ENCODE peak calls at places on chromosome 4, in nine cellular contexts. One of them, this sample, is unnamed.

GRCh38 chr4:113325876-113326615 is 276.6 kb downstream of the ANK2 start:
- DNase-seq in nephron progenitor cell: no peak
- DNase-seq in left ventricle myocardium inferior: no peak
- DNase-seq in MCF 10A: peak
- DNase-seq in neural crest cell: no peak
- DNase-seq in CD8-positive, alpha-beta T cell: no peak
- DNase-seq in testis: no peak
- DNase-seq in HFF-Myc: no peak
- DNase-seq in prostate gland: no peak
- DNase-seq in this sample: peak

GRCh38 chr4:99087887-99088484 is 602 bp downstream of the ADH5 start:
- DNase-seq in nephron progenitor cell: no peak
- DNase-seq in left ventricle myocardium inferior: peak
- DNase-seq in MCF 10A: peak
- DNase-seq in neural crest cell: peak
- DNase-seq in CD8-positive, alpha-beta T cell: no peak
- DNase-seq in testis: peak
- DNase-seq in HFF-Myc: no peak
- DNase-seq in prostate gland: peak
- DNase-seq in this sample: peak

GRCh38 chr4:54683616-54684346 is 26.0 kb downstream of the KIT start:
- DNase-seq in nephron progenitor cell: no peak
- DNase-seq in left ventricle myocardium inferior: no peak
- DNase-seq in MCF 10A: peak
- DNase-seq in neural crest cell: no peak
- DNase-seq in CD8-positive, alpha-beta T cell: peak
- DNase-seq in testis: no peak
- DNase-seq in HFF-Myc: no peak
- DNase-seq in prostate gland: no peak
- DNase-seq in this sample: peak

GRCh38 chr4:86825511-86825910 is 23.7 kb downstream of the SLC10A6 start:
- DNase-seq in nephron progenitor cell: no peak
- DNase-seq in left ventricle myocardium inferior: no peak
- DNase-seq in MCF 10A: no peak
- DNase-seq in neural crest cell: no peak
- DNase-seq in CD8-positive, alpha-beta T cell: no peak
- DNase-seq in testis: no peak
- DNase-seq in HFF-Myc: no peak
- DNase-seq in prostate gland: no peak
- DNase-seq in this sample: peak

GRCh38 chr4:26116057-26116456 is 202.0 kb downstream of the SMIM20 start:
- DNase-seq in nephron progenitor cell: no peak
- DNase-seq in left ventricle myocardium inferior: no peak
- DNase-seq in MCF 10A: no peak
- DNase-seq in neural crest cell: no peak
- DNase-seq in CD8-positive, alpha-beta T cell: no peak
- DNase-seq in testis: no peak
- DNase-seq in HFF-Myc: no peak
- DNase-seq in prostate gland: no peak
- DNase-seq in this sample: peak

GRCh38 chr4:153464068-153464467 is 2.1 kb upstream of the TMEM131L start:
- DNase-seq in nephron progenitor cell: no peak
- DNase-seq in left ventricle myocardium inferior: no peak
- DNase-seq in MCF 10A: no peak
- DNase-seq in neural crest cell: no peak
- DNase-seq in CD8-positive, alpha-beta T cell: no peak
- DNase-seq in testis: no peak
- DNase-seq in HFF-Myc: no peak
- DNase-seq in prostate gland: no peak
- DNase-seq in this sample: no peak

GRCh38 chr4:54318904-54319303 is 89.8 kb downstream of the PDGFRA start:
- DNase-seq in nephron progenitor cell: peak
- DNase-seq in left ventricle myocardium inferior: no peak
- DNase-seq in MCF 10A: peak
- DNase-seq in neural crest cell: peak
- DNase-seq in CD8-positive, alpha-beta T cell: no peak
- DNase-seq in testis: peak
- DNase-seq in HFF-Myc: peak
- DNase-seq in prostate gland: no peak
- DNase-seq in this sample: peak

GRCh38 chr4:126271266-126271665 is 956.5 kb downstream of the FAT4 start:
- DNase-seq in nephron progenitor cell: no peak
- DNase-seq in left ventricle myocardium inferior: no peak
- DNase-seq in MCF 10A: no peak
- DNase-seq in neural crest cell: no peak
- DNase-seq in CD8-positive, alpha-beta T cell: no peak
- DNase-seq in testis: no peak
- DNase-seq in HFF-Myc: no peak
- DNase-seq in prostate gland: no peak
- DNase-seq in this sample: peak

GRCh38 chr4:8912506-8912905 is 40.9 kb upstream of the HMX1 start:
- DNase-seq in nephron progenitor cell: no peak
- DNase-seq in left ventricle myocardium inferior: no peak
- DNase-seq in MCF 10A: no peak
- DNase-seq in neural crest cell: no peak
- DNase-seq in CD8-positive, alpha-beta T cell: no peak
- DNase-seq in testis: peak
- DNase-seq in HFF-Myc: no peak
- DNase-seq in prostate gland: no peak
- DNase-seq in this sample: no peak

GRCh38 chr4:110198472-110199419 is at the start of gene ELOVL6:
- DNase-seq in nephron progenitor cell: peak
- DNase-seq in left ventricle myocardium inferior: peak
- DNase-seq in MCF 10A: peak
- DNase-seq in neural crest cell: peak
- DNase-seq in CD8-positive, alpha-beta T cell: peak
- DNase-seq in testis: peak
- DNase-seq in HFF-Myc: peak
- DNase-seq in prostate gland: peak
- DNase-seq in this sample: peak

GRCh38 chr4:148239406-148239805 is 202.8 kb downstream of the NR3C2 start:
- DNase-seq in nephron progenitor cell: no peak
- DNase-seq in left ventricle myocardium inferior: no peak
- DNase-seq in MCF 10A: peak
- DNase-seq in neural crest cell: no peak
- DNase-seq in CD8-positive, alpha-beta T cell: peak
- DNase-seq in testis: no peak
- DNase-seq in HFF-Myc: no peak
- DNase-seq in prostate gland: no peak
- DNase-seq in this sample: no peak

DNA sequence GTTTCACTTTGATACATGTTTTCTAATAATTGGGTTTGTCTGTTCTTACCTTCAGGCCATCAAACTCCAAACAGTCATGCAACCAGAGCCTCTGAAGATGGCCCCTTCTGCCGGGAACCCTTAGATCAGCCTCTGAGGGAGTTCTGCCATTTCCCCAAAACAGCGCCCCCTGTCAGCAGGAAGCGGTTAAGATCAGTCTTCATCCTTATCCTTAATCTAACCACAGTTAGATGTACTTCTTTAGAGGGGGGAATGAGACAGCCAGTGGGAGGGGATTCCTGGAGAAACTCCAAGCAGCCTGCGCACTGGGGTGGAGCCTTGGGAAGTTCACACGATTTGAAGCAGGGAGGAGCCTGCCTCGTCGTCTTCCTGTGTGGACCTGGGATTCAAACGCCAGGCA is 185.4 kb downstream of the INPP4B start:
- DNase-seq in nephron progenitor cell: no peak
- DNase-seq in left ventricle myocardium inferior: no peak
- DNase-seq in MCF 10A: no peak
- DNase-seq in neural crest cell: no peak
- DNase-seq in CD8-positive, alpha-beta T cell: no peak
- DNase-seq in testis: peak
- DNase-seq in HFF-Myc: no peak
- DNase-seq in prostate gland: no peak
- DNase-seq in this sample: no peak
- TF ChIP-seq CTCF in nephron progenitor cell: no peak
- TF ChIP-seq CTCF in left ventricle myocardium inferior: no peak
- TF ChIP-seq CTCF in MCF 10A: no peak
- TF ChIP-seq CTCF in neural crest cell: peak
- TF ChIP-seq CTCF in CD8-positive, alpha-beta T cell: no peak
- TF ChIP-seq CTCF in testis: no peak
- TF ChIP-seq CTCF in HFF-Myc: peak
- TF ChIP-seq CTCF in prostate gland: no peak
- TF ChIP-seq CTCF in this sample: no peak

GRCh38 chr4:188372856-188373255 is 233.6 kb downstream of the TRIML1 start:
- DNase-seq in nephron progenitor cell: no peak
- DNase-seq in left ventricle myocardium inferior: no peak
- DNase-seq in MCF 10A: peak
- DNase-seq in neural crest cell: no peak
- DNase-seq in CD8-positive, alpha-beta T cell: no peak
- DNase-seq in testis: no peak
- DNase-seq in HFF-Myc: peak
- DNase-seq in prostate gland: no peak
- DNase-seq in this sample: no peak
- TF ChIP-seq CTCF in nephron progenitor cell: no peak
- TF ChIP-seq CTCF in left ventricle myocardium inferior: no peak
- TF ChIP-seq CTCF in MCF 10A: peak
- TF ChIP-seq CTCF in neural crest cell: no peak
- TF ChIP-seq CTCF in CD8-positive, alpha-beta T cell: no peak
- TF ChIP-seq CTCF in testis: no peak
- TF ChIP-seq CTCF in HFF-Myc: no peak
- TF ChIP-seq CTCF in prostate gland: no peak
- TF ChIP-seq CTCF in this sample: no peak

GRCh38 chr4:139609647-139610046 is 53.6 kb upstream of the SETD7 start:
- DNase-seq in nephron progenitor cell: no peak
- DNase-seq in left ventricle myocardium inferior: no peak
- DNase-seq in MCF 10A: peak
- DNase-seq in neural crest cell: no peak
- DNase-seq in CD8-positive, alpha-beta T cell: no peak
- DNase-seq in testis: no peak
- DNase-seq in HFF-Myc: no peak
- DNase-seq in prostate gland: no peak
- DNase-seq in this sample: peak
- TF ChIP-seq CTCF in nephron progenitor cell: no peak
- TF ChIP-seq CTCF in left ventricle myocardium inferior: no peak
- TF ChIP-seq CTCF in MCF 10A: no peak
- TF ChIP-seq CTCF in neural crest cell: peak
- TF ChIP-seq CTCF in CD8-positive, alpha-beta T cell: no peak
- TF ChIP-seq CTCF in testis: no peak
- TF ChIP-seq CTCF in HFF-Myc: no peak
- TF ChIP-seq CTCF in prostate gland: no peak
- TF ChIP-seq CTCF in this sample: no peak

GRCh38 chr4:5389756-5390155 is 318.6 kb downstream of the EVC2 start:
- DNase-seq in nephron progenitor cell: no peak
- DNase-seq in left ventricle myocardium inferior: no peak
- DNase-seq in MCF 10A: no peak
- DNase-seq in neural crest cell: no peak
- DNase-seq in CD8-positive, alpha-beta T cell: no peak
- DNase-seq in testis: no peak
- DNase-seq in HFF-Myc: no peak
- DNase-seq in prostate gland: no peak
- DNase-seq in this sample: no peak
- TF ChIP-seq CTCF in nephron progenitor cell: no peak
- TF ChIP-seq CTCF in left ventricle myocardium inferior: no peak
- TF ChIP-seq CTCF in MCF 10A: no peak
- TF ChIP-seq CTCF in neural crest cell: no peak
- TF ChIP-seq CTCF in CD8-positive, alpha-beta T cell: no peak
- TF ChIP-seq CTCF in testis: no peak
- TF ChIP-seq CTCF in HFF-Myc: no peak
- TF ChIP-seq CTCF in prostate gland: no peak
- TF ChIP-seq CTCF in this sample: no peak

GRCh38 chr4:30862176-30862575 is 142.0 kb downstream of the PCDH7 start:
- DNase-seq in nephron progenitor cell: no peak
- DNase-seq in left ventricle myocardium inferior: no peak
- DNase-seq in MCF 10A: no peak
- DNase-seq in neural crest cell: no peak
- DNase-seq in CD8-positive, alpha-beta T cell: no peak
- DNase-seq in testis: no peak
- DNase-seq in HFF-Myc: no peak
- DNase-seq in prostate gland: no peak
- DNase-seq in this sample: no peak

GRCh38 chr4:30856795-30857564 is 136.8 kb downstream of the PCDH7 start:
- DNase-seq in nephron progenitor cell: no peak
- DNase-seq in left ventricle myocardium inferior: no peak
- DNase-seq in MCF 10A: no peak
- DNase-seq in neural crest cell: no peak
- DNase-seq in CD8-positive, alpha-beta T cell: no peak
- DNase-seq in testis: no peak
- DNase-seq in HFF-Myc: no peak
- DNase-seq in prostate gland: no peak
- DNase-seq in this sample: no peak

GRCh38 chr4:30863031-30863430 is 142.9 kb downstream of the PCDH7 start:
- DNase-seq in nephron progenitor cell: no peak
- DNase-seq in left ventricle myocardium inferior: no peak
- DNase-seq in MCF 10A: peak
- DNase-seq in neural crest cell: no peak
- DNase-seq in CD8-positive, alpha-beta T cell: no peak
- DNase-seq in testis: no peak
- DNase-seq in HFF-Myc: no peak
- DNase-seq in prostate gland: no peak
- DNase-seq in this sample: peak

GRCh38 chr4:30865676-30866075 is 145.5 kb downstream of the PCDH7 start:
- DNase-seq in nephron progenitor cell: no peak
- DNase-seq in left ventricle myocardium inferior: no peak
- DNase-seq in MCF 10A: no peak
- DNase-seq in neural crest cell: no peak
- DNase-seq in CD8-positive, alpha-beta T cell: no peak
- DNase-seq in testis: no peak
- DNase-seq in HFF-Myc: no peak
- DNase-seq in prostate gland: no peak
- DNase-seq in this sample: no peak

DNA sequence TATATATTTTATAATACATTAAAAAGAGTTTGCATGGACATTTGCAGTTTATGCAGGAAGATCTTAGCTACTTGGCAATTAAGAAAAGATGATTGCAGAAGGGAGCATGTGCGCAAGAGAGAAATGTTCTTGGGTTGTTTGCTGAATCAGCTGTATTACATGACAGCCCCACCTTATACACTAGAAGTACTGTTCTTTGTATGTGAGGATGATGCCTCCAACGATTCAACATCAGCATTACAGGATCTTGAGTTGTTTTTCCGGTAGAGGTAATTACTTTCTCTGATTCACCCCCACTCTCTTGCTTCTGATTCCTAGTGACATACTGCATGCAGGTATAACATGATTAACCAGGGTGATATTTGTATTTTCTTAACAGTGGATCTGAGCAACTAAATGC is 140.8 kb downstream of the PCDH7 start:
- DNase-seq in nephron progenitor cell: no peak
- DNase-seq in left ventricle myocardium inferior: no peak
- DNase-seq in MCF 10A: no peak
- DNase-seq in neural crest cell: no peak
- DNase-seq in CD8-positive, alpha-beta T cell: no peak
- DNase-seq in testis: no peak
- DNase-seq in HFF-Myc: no peak
- DNase-seq in prostate gland: no peak
- DNase-seq in this sample: peak
- TF ChIP-seq CTCF in nephron progenitor cell: no peak
- TF ChIP-seq CTCF in left ventricle myocardium inferior: no peak
- TF ChIP-seq CTCF in MCF 10A: no peak
- TF ChIP-seq CTCF in neural crest cell: no peak
- TF ChIP-seq CTCF in CD8-positive, alpha-beta T cell: no peak
- TF ChIP-seq CTCF in testis: no peak
- TF ChIP-seq CTCF in HFF-Myc: no peak
- TF ChIP-seq CTCF in prostate gland: no peak
- TF ChIP-seq CTCF in this sample: no peak

GRCh38 chr4:1233641-1234277 is 15.2 kb downstream of the CTBP1 start:
- DNase-seq in nephron progenitor cell: peak
- DNase-seq in left ventricle myocardium inferior: peak
- DNase-seq in MCF 10A: no peak
- DNase-seq in neural crest cell: no peak
- DNase-seq in CD8-positive, alpha-beta T cell: no peak
- DNase-seq in testis: peak
- DNase-seq in HFF-Myc: no peak
- DNase-seq in prostate gland: no peak
- DNase-seq in this sample: no peak
- TF ChIP-seq CTCF in nephron progenitor cell: no peak
- TF ChIP-seq CTCF in left ventricle myocardium inferior: peak
- TF ChIP-seq CTCF in MCF 10A: no peak
- TF ChIP-seq CTCF in neural crest cell: peak
- TF ChIP-seq CTCF in CD8-positive, alpha-beta T cell: no peak
- TF ChIP-seq CTCF in testis: peak
- TF ChIP-seq CTCF in HFF-Myc: peak
- TF ChIP-seq CTCF in prostate gland: peak
- TF ChIP-seq CTCF in this sample: peak

GRCh38 chr4:138567696-138568095 is 325.5 kb upstream of the SLC7A11 start:
- DNase-seq in nephron progenitor cell: no peak
- DNase-seq in left ventricle myocardium inferior: no peak
- DNase-seq in MCF 10A: no peak
- DNase-seq in neural crest cell: no peak
- DNase-seq in CD8-positive, alpha-beta T cell: no peak
- DNase-seq in testis: no peak
- DNase-seq in HFF-Myc: no peak
- DNase-seq in prostate gland: no peak
- DNase-seq in this sample: no peak
- TF ChIP-seq CTCF in nephron progenitor cell: no peak
- TF ChIP-seq CTCF in left ventricle myocardium inferior: no peak
- TF ChIP-seq CTCF in MCF 10A: no peak
- TF ChIP-seq CTCF in neural crest cell: no peak
- TF ChIP-seq CTCF in CD8-positive, alpha-beta T cell: no peak
- TF ChIP-seq CTCF in testis: no peak
- TF ChIP-seq CTCF in HFF-Myc: no peak
- TF ChIP-seq CTCF in prostate gland: no peak
- TF ChIP-seq CTCF in this sample: no peak